ENCODE peak calls at places on chromosome X, in four cellular contexts. C, U, L and V are unnamed samples.

GRCh38 chrX:39453847-39454645 is 643.7 kb downstream of the BCOR start:
- DNase-seq in C (no peak), L (no peak), U (no peak), V (no peak)

GRCh38 chrX:39873111-39873510 is 224.6 kb downstream of the BCOR start:
- DNase-seq in C (no peak), U (no peak), L (no peak), V (no peak)

GRCh38 chrX:49155243-49155899 is 7.2 kb upstream of the MAGIX start:
- DNase-seq in U (no peak), C (peak; percentile 79), L (no peak), V (peak; percentile 62)

GRCh38 chrX:154797006-154797405 is 8.3 kb downstream of the MPP1 start:
- DNase-seq in L (no peak), U (no peak), C (no peak), V (no peak)

GRCh38 chrX:150512426-150512825 is 56.0 kb upstream of the MTM1 start:
- DNase-seq in U (no peak), C (no peak), L (no peak), V (no peak)

GRCh38 chrX:124085063-124085462 is 123.6 kb downstream of the STAG2 start:
- DNase-seq in C (no peak), U (no peak), L (no peak), V (no peak)

GRCh38 chrX:118521435-118521834 is 25.8 kb downstream of the DOCK11 start:
- DNase-seq in L (no peak), C (no peak), U (no peak), V (no peak)

GRCh38 chrX:83022020-83022419 is 486.1 kb upstream of the POU3F4 start:
- DNase-seq in L (no peak), U (no peak), C (no peak), V (no peak)

GRCh38 chrX:14352511-14352910 is 176.8 kb upstream of the GLRA2 start:
- DNase-seq in U (no peak), C (no peak), L (no peak), V (no peak)

GRCh38 chrX:20454117-20454516 is 187.4 kb upstream of the RPS6KA3 start:
- DNase-seq in C (no peak), U (no peak), L (no peak), V (no peak)

GRCh38 chrX:139554367-139554766 is 23.8 kb downstream of the F9 start:
- DNase-seq in U (no peak), L (no peak), C (no peak), V (no peak)

GRCh38 chrX:75623535-75623934 is 100.7 kb upstream of the ZDHHC15 start:
- DNase-seq in L (no peak), C (no peak), U (peak; percentile 1), V (no peak)

GRCh38 chrX:111349098-111349497 is 62.9 kb downstream of the DCX start:
- DNase-seq in C (no peak), L (no peak), U (no peak), V (no peak)

GRCh38 chrX:138908577-138908976 is 197.1 kb upstream of the FGF13 start:
- DNase-seq in C (no peak), L (no peak), U (no peak), V (no peak)

GRCh38 chrX:45747905-45748304 is 547.2 kb upstream of the DIPK2B start:
- DNase-seq in C (no peak), L (no peak), U (no peak), V (no peak)

GRCh38 chrX:42691196-42691595 is 86.8 kb downstream of the PPP1R2C start:
- DNase-seq in L (no peak), C (no peak), U (no peak), V (no peak)

GRCh38 chrX:78199851-78200250 is 60.4 kb upstream of the TAF9B start:
- DNase-seq in U (peak; percentile 31), L (peak; percentile 43), C (peak; percentile 61), V (peak; percentile 8)

GRCh38 chrX:119067023-119067739 is 5.6 kb upstream of the CT47C1 start:
- DNase-seq in L (peak; percentile 44), C (peak; percentile 53), U (peak; percentile 4), V (peak; percentile 26)

GRCh38 chrX:130086414-130087207 is 23.7 kb downstream of the ELF4 start:
- DNase-seq in C (no peak), U (no peak), L (no peak), V (no peak)

GRCh38 chrX:54794795-54795194 is 3.3 kb downstream of the ITIH6 start:
- DNase-seq in C (no peak), L (no peak), U (no peak), V (no peak)

GRCh38 chrX:14030248-14030592 is 528 bp upstream of the GEMIN8 start:
- DNase-seq in C (peak; percentile 12), U (no peak), L (no peak), V (no peak)

GRCh38 chrX:132023896-132024386 is 839 bp downstream of the STK26 start:
- DNase-seq in L (no peak), U (no peak), C (peak; percentile 41), V (no peak)

GRCh38 chrX:53184836-53185235 is 40.2 kb downstream of the KDM5C start:
- DNase-seq in L (no peak), C (no peak), U (no peak), V (no peak)

GRCh38 chrX:53188763-53189162 is 36.2 kb downstream of the KDM5C start:
- DNase-seq in U (no peak), C (no peak), L (no peak), V (no peak)

GRCh38 chrX:53190363-53190960 is 34.5 kb downstream of the KDM5C start:
- DNase-seq in C (peak; percentile 49), U (no peak), L (no peak), V (no peak)

GRCh38 chrX:53186363-53186762 is 38.6 kb downstream of the KDM5C start:
- DNase-seq in L (no peak), C (no peak), U (no peak), V (no peak)
- TF ChIP-seq ELF1 in L (no peak), C (no peak), U (no peak), V (no peak)

DNA sequence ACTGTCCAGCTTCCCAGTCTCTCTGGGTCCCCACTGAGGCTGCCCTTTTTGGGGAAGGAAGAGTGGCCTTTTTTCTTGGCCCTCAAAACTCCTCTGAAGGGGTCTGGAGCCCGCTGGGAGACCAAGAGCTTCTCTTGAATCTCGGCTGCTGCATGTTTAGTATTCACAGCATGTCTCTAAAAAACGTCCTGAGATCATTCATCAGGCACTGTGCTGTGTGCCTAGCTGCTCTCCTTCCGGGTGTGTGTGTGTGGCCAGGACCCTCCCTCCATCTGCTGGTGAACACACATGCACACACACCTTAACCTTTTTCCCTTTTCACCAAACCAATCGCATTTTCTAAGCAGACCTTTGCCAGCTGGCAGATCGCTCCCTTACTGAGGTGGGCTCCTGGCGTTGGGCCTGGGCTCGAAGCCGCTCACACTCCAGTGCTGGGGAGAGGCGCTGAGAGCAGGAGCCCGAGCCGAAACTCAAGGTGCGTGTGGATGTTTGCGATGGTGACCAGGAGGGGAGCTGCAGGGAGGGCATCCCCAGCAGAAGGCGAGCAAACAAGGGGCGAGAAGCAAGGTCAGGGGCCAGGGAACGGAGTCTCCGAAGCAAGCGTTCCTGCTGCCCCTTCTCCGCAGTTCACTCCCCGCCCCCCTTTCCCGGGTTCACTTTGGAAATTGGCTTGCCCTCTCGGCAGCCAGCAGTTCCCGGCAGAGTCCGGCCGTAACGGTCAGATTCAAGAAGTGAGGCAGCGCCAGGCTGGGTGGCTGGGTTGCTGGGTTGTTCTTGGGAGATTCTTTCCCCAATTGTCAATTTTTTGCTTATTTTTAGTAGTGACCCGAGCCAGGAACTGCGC is 605 bp upstream of the FRMPD3 start:
- DNase-seq in C (no peak), L (peak; percentile 46), U (no peak), V (no peak)
- TF ChIP-seq ELF1 in C (no peak), L (no peak), U (no peak), V (no peak)

DNA sequence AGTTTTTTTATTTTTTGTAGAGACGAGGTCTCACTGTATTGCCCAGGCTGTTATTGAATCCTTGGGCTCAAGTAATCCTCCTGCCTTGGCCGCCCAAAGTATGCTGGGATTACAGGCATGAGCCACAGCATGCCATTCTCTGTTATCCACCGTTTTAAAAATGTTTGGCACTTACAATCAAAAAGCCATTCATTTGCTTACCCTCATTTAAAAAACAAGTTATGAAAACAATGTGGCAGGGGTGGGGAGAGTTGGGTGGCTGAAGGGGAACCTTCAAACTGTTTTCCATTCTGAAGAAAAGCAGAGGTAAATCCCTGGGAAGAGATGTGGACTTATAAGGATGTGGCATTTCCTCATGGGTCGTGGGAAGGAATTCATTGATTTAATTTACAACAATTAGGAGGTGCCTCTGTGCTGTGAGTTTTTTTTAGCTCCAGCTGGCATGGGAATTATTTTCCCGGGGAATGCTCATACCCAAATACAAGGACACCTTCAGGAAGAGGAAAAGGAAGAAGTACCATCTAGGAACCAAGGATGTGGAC is 103.5 kb downstream of the MID1 start:
- DNase-seq in L (no peak), U (no peak), C (no peak), V (no peak)
- TF ChIP-seq ELF1 in L (no peak), U (no peak), C (no peak), V (no peak)

DNA sequence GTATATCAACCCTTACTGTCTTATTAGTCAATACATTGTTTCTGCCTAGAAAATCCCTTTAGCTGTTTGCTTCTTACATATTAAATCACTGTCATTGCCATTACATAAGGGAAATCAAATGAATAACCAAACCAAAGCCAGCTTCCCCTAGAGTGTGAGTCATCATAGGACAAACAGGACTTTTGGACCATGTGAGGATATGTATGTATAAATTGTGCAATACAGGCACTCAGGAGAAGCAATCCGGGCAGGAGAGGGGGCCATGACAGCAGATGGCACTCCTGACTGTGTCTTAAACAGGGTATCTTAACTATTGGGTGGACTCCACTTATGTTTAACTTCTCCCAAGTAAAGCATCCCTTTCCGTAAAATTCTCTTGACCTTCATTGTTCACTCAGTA is 508.4 kb upstream of the ARX start:
- DNase-seq in L (no peak), C (no peak), U (peak; percentile 82), V (no peak)
- TF ChIP-seq ELF1 in L (no peak), C (no peak), U (no peak), V (no peak)

GRCh38 chrX:136198678-136199243 is 51.4 kb downstream of the FHL1 start:
- DNase-seq in L (no peak), C (no peak), U (no peak), V (no peak)

GRCh38 chrX:136202889-136203288 is 48.3 kb downstream of the MAP7D3 start:
- DNase-seq in U (no peak), C (no peak), L (no peak), V (no peak)

GRCh38 chrX:136201601-136202000 is 49.6 kb downstream of the MAP7D3 start:
- DNase-seq in C (no peak), L (no peak), U (no peak), V (no peak)

GRCh38 chrX:136199365-136199764 is 51.8 kb downstream of the MAP7D3 start:
- DNase-seq in C (no peak), L (no peak), U (no peak), V (no peak)

GRCh38 chrX:136200466-136200865 is 50.7 kb downstream of the MAP7D3 start:
- DNase-seq in C (peak; percentile 51), U (no peak), L (no peak), V (no peak)
- TF ChIP-seq ELF1 in C (no peak), U (no peak), L (no peak), V (no peak)

GRCh38 chrX:22760513-22761057 is 239.2 kb upstream of the DDX53 start:
- DNase-seq in C (no peak), L (peak; percentile 7), U (no peak), V (no peak)
- TF ChIP-seq ELF1 in C (no peak), L (no peak), U (no peak), V (no peak)

DNA sequence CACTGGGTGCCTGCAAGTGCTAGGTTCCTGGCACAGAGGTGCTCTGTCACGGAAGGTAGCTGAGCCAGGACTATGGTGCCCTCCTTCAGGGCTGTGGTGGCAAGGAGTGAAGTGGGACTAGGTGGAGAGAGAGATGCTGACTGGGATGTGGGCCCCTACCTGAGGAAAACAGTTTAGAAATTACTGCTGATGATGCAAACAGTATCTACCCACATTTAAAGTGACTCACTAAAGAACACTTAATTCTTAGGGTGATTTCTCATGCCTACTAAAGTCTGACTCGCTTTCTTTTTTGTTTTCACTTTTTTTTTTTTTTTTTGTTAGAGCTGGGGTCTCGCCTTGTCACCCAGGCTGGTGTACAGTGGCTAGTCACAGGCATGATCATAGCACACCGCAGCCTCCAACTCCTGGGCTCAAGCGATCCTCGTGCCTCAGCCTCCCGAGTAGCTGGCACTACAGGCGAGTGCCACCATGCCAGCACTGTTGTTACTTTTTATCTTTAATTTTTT is 3.1 kb downstream of the ZNF185 start:
- DNase-seq in C (no peak), U (no peak), L (no peak), V (no peak)
- TF ChIP-seq ELF1 in C (no peak), U (no peak), L (no peak), V (no peak)